ENCODE peak calls at places on chromosomes 7 and 10, in six cellular contexts. T is heart left ventricle, S is amniotic stem cell, L is memory B cell, J is A673, Y is NCI-H345. H is an unnamed sample.
A peak's percentile ranks its signal among the peaks of the same experiment; 100 is the strongest.

GRCh38 chr10:69895759-69896158 is 94.1 kb downstream of the COL13A1 start:
- DNase-seq in T (no peak), S (no peak), L (no peak), J (peak; percentile 52), Y (no peak), H (peak; percentile 21)

GRCh38 chr10:79375321-79376077 is 28.2 kb downstream of the PPIF start:
- DNase-seq in T (no peak), S (no peak), L (no peak), J (no peak), Y (no peak), H (peak; percentile 35)

GRCh38 chr10:35136263-35136815 is 9.7 kb downstream of the CREM start:
- DNase-seq in T (no peak), S (no peak), L (peak; percentile 51), J (peak; percentile 21), Y (no peak), H (no peak)

GRCh38 chr7:150346922-150347321 is 5.5 kb upstream of the RARRES2 start:
- DNase-seq in T (no peak), S (no peak), L (no peak), J (peak; percentile 44), Y (no peak), H (no peak)

GRCh38 chr10:93993782-93994668 is at the start of gene PLCE1:
- DNase-seq in T (peak; percentile 49), S (no peak), L (no peak), J (peak; percentile 31), Y (peak; percentile 67), H (peak; percentile 5)

GRCh38 chr7:108158766-108159165 is 28.6 kb upstream of the LAMB4 start:
- DNase-seq in T (no peak), S (no peak), L (no peak), J (no peak), Y (no peak), H (peak; percentile 48)

GRCh38 chr7:100540073-100540723 is 1.2 kb downstream of the AGFG2 start:
- DNase-seq in T (no peak), S (no peak), L (no peak), J (no peak), Y (no peak), H (no peak)

GRCh38 chr10:99525897-99526296 is 6.8 kb upstream of the NKX2-3 start:
- DNase-seq in T (no peak), S (no peak), L (no peak), J (no peak), Y (no peak), H (no peak)

GRCh38 chr7:17304926-17305325 is 6.5 kb downstream of the AHR start:
- DNase-seq in T (no peak), S (peak; percentile 68), L (no peak), J (peak; percentile 88), Y (no peak), H (peak; percentile 91)

GRCh38 chr7:150367677-150368097 is 935 bp upstream of the REPIN1 start:
- DNase-seq in T (no peak), S (no peak), L (no peak), J (peak; percentile 18), Y (no peak), H (peak; percentile 72)

GRCh38 chr7:36119005-36119711 is 33.9 kb upstream of the EEPD1 start:
- DNase-seq in T (peak; percentile 44), S (peak; percentile 89), L (no peak), J (peak; percentile 62), Y (peak; percentile 7), H (peak; percentile 94)

GRCh38 chr10:28179490-28180099 is 123.3 kb downstream of the MPP7 start:
- DNase-seq in T (peak; percentile 9), S (peak; percentile 23), L (no peak), J (peak; percentile 71), Y (peak; percentile 54), H (peak; percentile 26)

GRCh38 chr7:150857276-150858055 is 5.1 kb downstream of the AOC1 start:
- DNase-seq in T (no peak), S (no peak), L (peak; percentile 6), J (no peak), Y (no peak), H (no peak)

GRCh38 chr10:44963772-44964633 is 4.4 kb downstream of the RASSF4 start:
- DNase-seq in T (peak; percentile 66), S (no peak), L (no peak), J (no peak), Y (no peak), H (no peak)

GRCh38 chr7:117675519-117676137 is 195.8 kb downstream of the CFTR start:
- DNase-seq in T (no peak), S (no peak), L (no peak), J (no peak), Y (no peak), H (no peak)

GRCh38 chr7:45881280-45881758 is 7.0 kb upstream of the IGFBP1 start:
- DNase-seq in T (no peak), S (no peak), L (no peak), J (no peak), Y (no peak), H (no peak)

GRCh38 chr10:86658261-86658741 is 4.0 kb downstream of the OPN4 start:
- DNase-seq in T (peak; percentile 23), S (no peak), L (no peak), J (no peak), Y (no peak), H (no peak)

GRCh38 chr10:43890124-43890523 is 241.4 kb upstream of the ZNF32 start:
- DNase-seq in T (no peak), S (no peak), L (no peak), J (no peak), Y (no peak), H (peak; percentile 53)

GRCh38 chr10:103540722-103541121 is 47.2 kb downstream of the NEURL1 start:
- DNase-seq in T (no peak), S (no peak), L (no peak), J (no peak), Y (no peak), H (peak; percentile 30)

GRCh38 chr7:155213385-155213784 is 84.3 kb upstream of the INSIG1 start:
- DNase-seq in T (no peak), S (no peak), L (no peak), J (no peak), Y (no peak), H (no peak)

GRCh38 chr7:3270362-3270761 is 30.7 kb upstream of the SDK1 start:
- DNase-seq in T (no peak), S (no peak), L (no peak), J (no peak), Y (no peak), H (no peak)

GRCh38 chr10:83908506-83908905 is 230.8 kb upstream of the GHITM start:
- DNase-seq in T (no peak), S (no peak), L (no peak), J (no peak), Y (peak; percentile 24), H (no peak)

GRCh38 chr7:49822862-49823261 is 49.4 kb downstream of the VWC2 start:
- DNase-seq in T (no peak), S (no peak), L (no peak), J (no peak), Y (no peak), H (no peak)

GRCh38 chr7:17528636-17529035 is 230.2 kb downstream of the AHR start:
- DNase-seq in T (no peak), S (no peak), L (no peak), J (no peak), Y (no peak), H (peak; percentile 38)

GRCh38 chr10:48938281-48938680 is 1.4 kb downstream of the LRRC18 start:
- DNase-seq in T (no peak), S (no peak), L (no peak), J (no peak), Y (no peak), H (no peak)

GRCh38 chr10:34731885-34732701 is 83.0 kb downstream of the PARD3 start:
- DNase-seq in T (no peak), S (no peak), L (no peak), J (peak; percentile 65), Y (no peak), H (peak; percentile 73)

GRCh38 chr10:102467971-102468438 is 16.7 kb upstream of the C10orf95 start:
- DNase-seq in T (no peak), S (no peak), L (no peak), J (no peak), Y (no peak), H (no peak)

GRCh38 chr7:142776206-142776844 is 5.6 kb downstream of the PRSS2 start:
- DNase-seq in T (no peak), S (no peak), L (no peak), J (no peak), Y (no peak), H (no peak)

GRCh38 chr10:70114902-70115301 is 17.7 kb downstream of the AIFM2 start:
- DNase-seq in T (no peak), S (no peak), L (no peak), J (no peak), Y (no peak), H (no peak)

GRCh38 chr7:67663644-67664043 is 667.0 kb downstream of the TYW1 start:
- DNase-seq in T (no peak), S (no peak), L (no peak), J (no peak), Y (no peak), H (no peak)